ENCODE peak calls at places on chromosomes 11 and 22, in eight cellular contexts. One of them, this sample, is unnamed.
A peak's percentile ranks its signal among the peaks of the same experiment; 100 is the strongest.

GRCh38 chr22:28995551-28995950 is 66.1 kb downstream of the C22orf31 start:
- DNase-seq in osteoblast: no peak
- DNase-seq in thoracic aorta: no peak
- DNase-seq in cardiac muscle cell: no peak
- DNase-seq in HCT116: no peak
- DNase-seq in CD8-positive, alpha-beta T cell: no peak
- DNase-seq in SJSA1: no peak
- DNase-seq in CD4-positive, CD25-positive, alpha-beta regulatory T cell: no peak
- DNase-seq in this sample: no peak

GRCh38 chr11:95545116-95545875 is 244.3 kb downstream of the FAM76B start:
- DNase-seq in osteoblast: no peak
- DNase-seq in thoracic aorta: no peak
- DNase-seq in cardiac muscle cell: no peak
- DNase-seq in HCT116: peak; percentile 2
- DNase-seq in CD8-positive, alpha-beta T cell: no peak
- DNase-seq in SJSA1: no peak
- DNase-seq in CD4-positive, CD25-positive, alpha-beta regulatory T cell: peak; percentile 9
- DNase-seq in this sample: no peak

GRCh38 chr11:23789938-23790371 is 706.9 kb upstream of the LUZP2 start:
- DNase-seq in osteoblast: no peak
- DNase-seq in thoracic aorta: no peak
- DNase-seq in cardiac muscle cell: no peak
- DNase-seq in HCT116: no peak
- DNase-seq in CD8-positive, alpha-beta T cell: no peak
- DNase-seq in SJSA1: no peak
- DNase-seq in CD4-positive, CD25-positive, alpha-beta regulatory T cell: no peak
- DNase-seq in this sample: no peak

GRCh38 chr11:76672431-76673163 is 2.0 kb upstream of the LRRC32 start:
- DNase-seq in osteoblast: peak; percentile 84
- DNase-seq in thoracic aorta: no peak
- DNase-seq in cardiac muscle cell: no peak
- DNase-seq in HCT116: no peak
- DNase-seq in CD8-positive, alpha-beta T cell: peak; percentile 64
- DNase-seq in SJSA1: no peak
- DNase-seq in CD4-positive, CD25-positive, alpha-beta regulatory T cell: peak; percentile 83
- DNase-seq in this sample: no peak

GRCh38 chr11:29773656-29774264 is 243.1 kb downstream of the KCNA4 start:
- DNase-seq in osteoblast: no peak
- DNase-seq in thoracic aorta: no peak
- DNase-seq in cardiac muscle cell: peak; percentile 92
- DNase-seq in HCT116: no peak
- DNase-seq in CD8-positive, alpha-beta T cell: no peak
- DNase-seq in SJSA1: no peak
- DNase-seq in CD4-positive, CD25-positive, alpha-beta regulatory T cell: no peak
- DNase-seq in this sample: no peak

GRCh38 chr11:112608466-112608865 is 347.8 kb upstream of the PLET1 start:
- DNase-seq in osteoblast: no peak
- DNase-seq in thoracic aorta: no peak
- DNase-seq in cardiac muscle cell: no peak
- DNase-seq in HCT116: no peak
- DNase-seq in CD8-positive, alpha-beta T cell: no peak
- DNase-seq in SJSA1: no peak
- DNase-seq in CD4-positive, CD25-positive, alpha-beta regulatory T cell: no peak
- DNase-seq in this sample: no peak

GRCh38 chr11:64865286-64866172 is 12.9 kb downstream of the EHD1 start:
- DNase-seq in osteoblast: no peak
- DNase-seq in thoracic aorta: no peak
- DNase-seq in cardiac muscle cell: no peak
- DNase-seq in HCT116: no peak
- DNase-seq in CD8-positive, alpha-beta T cell: no peak
- DNase-seq in SJSA1: peak; percentile 44
- DNase-seq in CD4-positive, CD25-positive, alpha-beta regulatory T cell: no peak
- DNase-seq in this sample: no peak

GRCh38 chr11:133934599-133935550 is 21.9 kb downstream of the IGSF9B start:
- DNase-seq in osteoblast: peak; percentile 97
- DNase-seq in thoracic aorta: no peak
- DNase-seq in cardiac muscle cell: peak; percentile 35
- DNase-seq in HCT116: peak; percentile 91
- DNase-seq in CD8-positive, alpha-beta T cell: no peak
- DNase-seq in SJSA1: no peak
- DNase-seq in CD4-positive, CD25-positive, alpha-beta regulatory T cell: no peak
- DNase-seq in this sample: no peak

GRCh38 chr11:134976540-134976939 is 564.5 kb upstream of the B3GAT1 start:
- DNase-seq in osteoblast: no peak
- DNase-seq in thoracic aorta: no peak
- DNase-seq in cardiac muscle cell: no peak
- DNase-seq in HCT116: no peak
- DNase-seq in CD8-positive, alpha-beta T cell: no peak
- DNase-seq in SJSA1: no peak
- DNase-seq in CD4-positive, CD25-positive, alpha-beta regulatory T cell: no peak
- DNase-seq in this sample: no peak

GRCh38 chr11:18427240-18427639 is 15.1 kb downstream of the LDHC start:
- DNase-seq in osteoblast: no peak
- DNase-seq in thoracic aorta: no peak
- DNase-seq in cardiac muscle cell: no peak
- DNase-seq in HCT116: no peak
- DNase-seq in CD8-positive, alpha-beta T cell: no peak
- DNase-seq in SJSA1: no peak
- DNase-seq in CD4-positive, CD25-positive, alpha-beta regulatory T cell: no peak
- DNase-seq in this sample: no peak

GRCh38 chr11:92153542-92153941 is 71.1 kb upstream of the FAT3 start:
- DNase-seq in osteoblast: no peak
- DNase-seq in thoracic aorta: no peak
- DNase-seq in cardiac muscle cell: no peak
- DNase-seq in HCT116: no peak
- DNase-seq in CD8-positive, alpha-beta T cell: no peak
- DNase-seq in SJSA1: no peak
- DNase-seq in CD4-positive, CD25-positive, alpha-beta regulatory T cell: no peak
- DNase-seq in this sample: no peak

GRCh38 chr11:111469200-111469599 is 43.0 kb downstream of the BTG4 start:
- DNase-seq in osteoblast: no peak
- DNase-seq in thoracic aorta: no peak
- DNase-seq in cardiac muscle cell: no peak
- DNase-seq in HCT116: no peak
- DNase-seq in CD8-positive, alpha-beta T cell: no peak
- DNase-seq in SJSA1: no peak
- DNase-seq in CD4-positive, CD25-positive, alpha-beta regulatory T cell: no peak
- DNase-seq in this sample: no peak

GRCh38 chr11:78737891-78738290 is 163.2 kb upstream of the NARS2 start:
- DNase-seq in osteoblast: no peak
- DNase-seq in thoracic aorta: no peak
- DNase-seq in cardiac muscle cell: no peak
- DNase-seq in HCT116: no peak
- DNase-seq in CD8-positive, alpha-beta T cell: no peak
- DNase-seq in SJSA1: no peak
- DNase-seq in CD4-positive, CD25-positive, alpha-beta regulatory T cell: no peak
- DNase-seq in this sample: no peak

GRCh38 chr22:37190262-37190780 is 2.3 kb upstream of the C1QTNF6 start:
- DNase-seq in osteoblast: no peak
- DNase-seq in thoracic aorta: no peak
- DNase-seq in cardiac muscle cell: peak; percentile 46
- DNase-seq in HCT116: no peak
- DNase-seq in CD8-positive, alpha-beta T cell: no peak
- DNase-seq in SJSA1: no peak
- DNase-seq in CD4-positive, CD25-positive, alpha-beta regulatory T cell: no peak
- DNase-seq in this sample: no peak
- H3K4me1 ChIP-seq in osteoblast: peaks cover 37% of the 10 kb centered on the region
- H3K4me1 ChIP-seq in thoracic aorta: peaks cover 24% of the 10 kb centered on the region
- H3K4me1 ChIP-seq in cardiac muscle cell: peaks cover 35% of the 10 kb centered on the region
- H3K4me1 ChIP-seq in HCT116: peaks cover 55% of the 10 kb centered on the region
- H3K4me1 ChIP-seq in CD8-positive, alpha-beta T cell: peaks cover 66% of the 10 kb centered on the region
- H3K4me1 ChIP-seq in SJSA1: peaks cover 33% of the 10 kb centered on the region
- H3K4me1 ChIP-seq in CD4-positive, CD25-positive, alpha-beta regulatory T cell: peaks cover 63% of the 10 kb centered on the region
- H3K4me1 ChIP-seq in this sample: peaks cover 6% of the 10 kb centered on the region

DNA sequence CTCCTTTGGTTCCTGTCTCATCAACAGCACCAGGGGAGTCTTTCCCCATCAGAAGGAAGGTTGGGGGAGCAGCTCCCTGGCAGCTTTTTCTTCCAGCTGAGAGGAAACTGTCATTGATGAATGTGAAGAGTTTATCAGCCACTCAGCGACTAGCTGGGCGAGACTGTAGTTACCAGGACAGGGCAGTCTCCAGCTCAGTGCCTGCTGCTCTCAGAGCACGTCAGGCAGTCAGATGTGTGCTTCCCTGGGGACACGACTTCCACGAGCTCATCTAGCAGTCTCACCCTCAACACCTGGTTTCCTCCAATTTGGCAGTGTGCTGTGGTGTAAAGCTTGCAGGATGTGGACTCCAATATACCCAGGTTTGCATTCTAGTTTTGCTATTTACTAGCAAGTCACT is 12.5 kb upstream of the C1QTNF4 start:
- DNase-seq in osteoblast: peak; percentile 92
- DNase-seq in thoracic aorta: no peak
- DNase-seq in cardiac muscle cell: peak; percentile 88
- DNase-seq in HCT116: no peak
- DNase-seq in CD8-positive, alpha-beta T cell: no peak
- DNase-seq in SJSA1: no peak
- DNase-seq in CD4-positive, CD25-positive, alpha-beta regulatory T cell: no peak
- DNase-seq in this sample: no peak
- H3K4me3 ChIP-seq in osteoblast: no peak overlapping the region
- H3K4me3 ChIP-seq in thoracic aorta: no peak overlapping the region
- H3K4me3 ChIP-seq in cardiac muscle cell: peak overlapping the region; percentile 14
- H3K4me3 ChIP-seq in HCT116: no peak overlapping the region
- H3K4me3 ChIP-seq in CD8-positive, alpha-beta T cell: no peak overlapping the region
- H3K4me3 ChIP-seq in SJSA1: no peak overlapping the region
- H3K4me3 ChIP-seq in CD4-positive, CD25-positive, alpha-beta regulatory T cell: no peak overlapping the region
- H3K4me3 ChIP-seq in this sample: no peak overlapping the region

GRCh38 chr11:61024938-61025818 is 53.7 kb downstream of the CD6 start:
- DNase-seq in osteoblast: no peak
- DNase-seq in thoracic aorta: no peak
- DNase-seq in cardiac muscle cell: no peak
- DNase-seq in HCT116: no peak
- DNase-seq in CD8-positive, alpha-beta T cell: no peak
- DNase-seq in SJSA1: no peak
- DNase-seq in CD4-positive, CD25-positive, alpha-beta regulatory T cell: no peak
- DNase-seq in this sample: no peak

GRCh38 chr11:61021661-61022212 is 50.3 kb downstream of the CD6 start:
- DNase-seq in osteoblast: peak; percentile 65
- DNase-seq in thoracic aorta: no peak
- DNase-seq in cardiac muscle cell: no peak
- DNase-seq in HCT116: no peak
- DNase-seq in CD8-positive, alpha-beta T cell: peak; percentile 96
- DNase-seq in SJSA1: no peak
- DNase-seq in CD4-positive, CD25-positive, alpha-beta regulatory T cell: peak; percentile 88
- DNase-seq in this sample: no peak

GRCh38 chr11:61022311-61023085 is 51.0 kb downstream of the CD6 start:
- DNase-seq in osteoblast: peak; percentile 78
- DNase-seq in thoracic aorta: no peak
- DNase-seq in cardiac muscle cell: no peak
- DNase-seq in HCT116: no peak
- DNase-seq in CD8-positive, alpha-beta T cell: peak; percentile 50
- DNase-seq in SJSA1: no peak
- DNase-seq in CD4-positive, CD25-positive, alpha-beta regulatory T cell: no peak
- DNase-seq in this sample: no peak

GRCh38 chr11:61025819-61026120 is 54.3 kb downstream of the CD6 start:
- DNase-seq in osteoblast: no peak
- DNase-seq in thoracic aorta: no peak
- DNase-seq in cardiac muscle cell: no peak
- DNase-seq in HCT116: no peak
- DNase-seq in CD8-positive, alpha-beta T cell: no peak
- DNase-seq in SJSA1: no peak
- DNase-seq in CD4-positive, CD25-positive, alpha-beta regulatory T cell: no peak
- DNase-seq in this sample: no peak

DNA sequence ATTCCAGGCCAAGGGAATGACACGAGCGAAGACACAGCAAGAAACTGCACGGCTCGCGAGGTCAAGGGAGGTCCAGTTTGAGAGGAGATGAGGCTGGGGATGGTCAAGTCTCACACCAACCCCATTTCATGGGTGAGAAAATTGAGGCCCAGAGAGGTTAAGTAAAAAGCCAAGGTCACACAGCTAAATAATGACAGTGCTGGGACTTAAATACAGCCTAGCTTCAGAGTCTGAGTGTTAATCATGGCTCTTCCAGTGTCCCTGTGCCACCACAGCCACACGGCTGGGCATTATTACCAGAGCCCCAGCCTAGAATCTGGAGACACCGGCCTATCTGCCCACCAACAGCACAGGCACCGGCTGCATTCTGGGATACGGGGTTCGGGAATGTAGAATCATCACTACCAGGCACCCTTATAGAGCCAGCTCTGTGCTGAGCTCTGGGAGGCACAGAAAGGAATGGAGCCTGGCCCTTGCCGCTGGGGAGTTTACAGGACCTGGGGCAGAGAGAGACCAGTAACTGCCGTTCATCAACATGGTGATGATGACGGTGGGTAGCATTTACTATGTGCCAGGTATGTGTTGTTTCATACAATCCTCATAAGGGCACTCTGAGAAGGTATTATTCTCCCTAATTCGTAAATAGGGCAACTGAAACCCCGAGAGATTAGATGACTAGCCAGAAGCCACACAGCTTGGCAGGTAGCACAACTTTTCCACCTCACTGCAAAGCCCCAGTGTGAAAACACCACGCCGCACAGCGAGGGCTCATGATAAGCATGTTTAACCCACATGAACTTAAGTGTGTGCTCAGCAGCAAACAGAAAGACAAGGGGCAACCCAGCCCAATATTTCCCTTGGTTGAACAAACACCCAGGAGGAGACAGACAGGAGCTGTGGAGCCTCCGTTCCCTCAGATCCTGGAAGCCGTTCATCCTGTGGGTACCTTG is 51.9 kb downstream of the CD6 start:
- DNase-seq in osteoblast: no peak
- DNase-seq in thoracic aorta: no peak
- DNase-seq in cardiac muscle cell: no peak
- DNase-seq in HCT116: no peak
- DNase-seq in CD8-positive, alpha-beta T cell: peak; percentile 80
- DNase-seq in SJSA1: no peak
- DNase-seq in CD4-positive, CD25-positive, alpha-beta regulatory T cell: peak; percentile 69
- DNase-seq in this sample: no peak
- H3K27me3 ChIP-seq in osteoblast: peaks cover 33% of the 10 kb centered on the region
- H3K27me3 ChIP-seq in thoracic aorta: no peaks in the 10 kb centered on the region
- H3K27me3 ChIP-seq in cardiac muscle cell: peaks cover 17% of the 10 kb centered on the region
- H3K27me3 ChIP-seq in HCT116: no peaks in the 10 kb centered on the region
- H3K27me3 ChIP-seq in CD8-positive, alpha-beta T cell: no peaks in the 10 kb centered on the region
- H3K27me3 ChIP-seq in SJSA1: peaks cover 5% of the 10 kb centered on the region
- H3K27me3 ChIP-seq in CD4-positive, CD25-positive, alpha-beta regulatory T cell: no peaks in the 10 kb centered on the region
- H3K27me3 ChIP-seq in this sample: no peaks in the 10 kb centered on the region

DNA sequence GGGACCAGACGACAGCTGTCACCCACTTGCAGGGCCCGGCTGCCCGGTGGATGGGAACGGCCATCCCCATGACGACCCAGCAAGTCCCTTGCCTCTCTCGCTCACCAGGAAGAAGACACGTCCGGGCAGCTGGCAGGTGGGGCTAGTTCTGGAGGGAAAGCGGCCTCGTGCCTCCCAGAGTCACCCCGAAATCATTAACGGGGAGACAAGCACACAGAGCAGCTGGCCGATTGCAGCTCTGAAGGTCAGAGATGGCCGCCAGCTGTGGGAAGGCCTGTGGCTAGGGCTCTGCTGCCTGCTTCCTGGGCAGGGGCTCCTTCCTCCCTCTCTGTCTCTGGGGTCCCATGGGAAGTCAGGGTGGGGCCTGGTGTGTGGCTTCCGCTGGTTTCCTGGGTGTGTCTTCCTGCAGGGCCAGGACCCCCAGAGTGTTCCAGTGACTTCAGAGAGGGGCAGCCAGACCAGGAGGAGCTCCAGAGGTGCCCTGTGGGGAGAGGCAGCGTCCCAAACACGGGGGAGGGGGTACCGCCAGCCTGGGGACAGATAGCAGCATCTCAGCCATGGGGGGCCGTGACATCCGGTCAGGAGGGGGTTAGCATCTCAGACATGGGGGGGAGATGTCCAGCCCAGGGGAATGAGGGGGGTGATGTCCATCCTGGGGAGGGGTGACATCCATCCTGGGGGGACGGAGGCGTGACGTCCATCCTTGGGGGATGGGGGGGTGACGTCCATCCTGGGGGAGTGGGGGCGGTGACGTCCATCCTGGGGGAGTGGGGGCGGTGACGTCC is 114.9 kb downstream of the KCNQ1 start:
- DNase-seq in osteoblast: peak; percentile 73
- DNase-seq in thoracic aorta: no peak
- DNase-seq in cardiac muscle cell: no peak
- DNase-seq in HCT116: no peak
- DNase-seq in CD8-positive, alpha-beta T cell: no peak
- DNase-seq in SJSA1: no peak
- DNase-seq in CD4-positive, CD25-positive, alpha-beta regulatory T cell: no peak
- DNase-seq in this sample: no peak
- H3K4me1 ChIP-seq in osteoblast: no peaks in the 10 kb centered on the region
- H3K4me1 ChIP-seq in thoracic aorta: no peaks in the 10 kb centered on the region
- H3K4me1 ChIP-seq in cardiac muscle cell: peaks cover 3% of the 10 kb centered on the region
- H3K4me1 ChIP-seq in HCT116: no peaks in the 10 kb centered on the region
- H3K4me1 ChIP-seq in CD8-positive, alpha-beta T cell: peaks cover 14% of the 10 kb centered on the region
- H3K4me1 ChIP-seq in SJSA1: no peaks in the 10 kb centered on the region
- H3K4me1 ChIP-seq in CD4-positive, CD25-positive, alpha-beta regulatory T cell: no peaks in the 10 kb centered on the region
- H3K4me1 ChIP-seq in this sample: no peaks in the 10 kb centered on the region